ENCODE peak calls at places on chromosomes 6 and 20, in six cellular contexts. N, M, O, K, U and V are unnamed samples.

GRCh38 chr6:166173292-166173951 is 5.8 kb upstream of the TBXT start:
- DNase-seq in O (peak), N (peak), M (no peak), K (no peak), U (no peak), V (no peak)

GRCh38 chr20:50387996-50388332 is 122.2 kb upstream of the PTPN1 start:
- DNase-seq in K (no peak), M (no peak), U (no peak), N (no peak), O (no peak), V (no peak)

GRCh38 chr6:44268095-44268628 is 2.1 kb upstream of the TMEM151B start:
- DNase-seq in O (peak), K (no peak), N (peak), M (no peak), U (peak), V (no peak)

GRCh38 chr20:51396365-51396909 is 146.1 kb downstream of the NFATC2 start:
- DNase-seq in U (no peak), K (no peak), N (no peak), O (no peak), M (no peak), V (no peak)

GRCh38 chr6:35724059-35724458 is 12.8 kb upstream of the ARMC12 start:
- DNase-seq in M (no peak), U (no peak), K (no peak), N (no peak), O (no peak), V (no peak)

GRCh38 chr20:19815553-19815991 is 57.5 kb downstream of the RIN2 start:
- DNase-seq in K (no peak), U (no peak), M (peak), N (peak), O (peak), V (no peak)

GRCh38 chr6:137058037-137058436 is 13.3 kb upstream of the IL20RA start:
- DNase-seq in O (no peak), M (no peak), N (no peak), K (no peak), U (no peak), V (no peak)

GRCh38 chr20:41830702-41831101 is 212.5 kb upstream of the CHD6 start:
- DNase-seq in K (no peak), M (no peak), N (no peak), O (no peak), U (no peak), V (no peak)

GRCh38 chr6:134464690-134465411 is 146.9 kb upstream of the SGK1 start:
- DNase-seq in U (no peak), M (peak), K (no peak), O (peak), N (peak), V (no peak)

GRCh38 chr20:7924692-7925091 is 15.6 kb downstream of the HAO1 start:
- DNase-seq in N (peak), U (no peak), O (peak), M (peak), K (no peak), V (no peak)

GRCh38 chr20:58776109-58776508 is 74.6 kb downstream of the GNAS-AS1 start:
- DNase-seq in N (no peak), U (no peak), M (no peak), O (no peak), K (no peak), V (no peak)

GRCh38 chr6:162541019-162541601 is 186.5 kb downstream of the PRKN start:
- DNase-seq in K (no peak), U (no peak), O (no peak), M (no peak), N (no peak), V (no peak)

GRCh38 chr6:127914240-127914639 is 13.4 kb upstream of the THEMIS start:
- DNase-seq in N (no peak), M (no peak), O (no peak), K (no peak), U (no peak), V (no peak)

GRCh38 chr20:21372016-21372415 is 25.3 kb downstream of the NKX2-4 start:
- DNase-seq in N (no peak), O (no peak), K (no peak), M (no peak), U (no peak), V (no peak)

GRCh38 chr20:49501917-49502316 is 19.4 kb upstream of the KCNB1 start:
- DNase-seq in O (peak), K (no peak), M (peak), N (peak), U (no peak), V (no peak)

GRCh38 chr20:58111340-58112016 is 117.0 kb downstream of the ANKRD60 start:
- DNase-seq in K (no peak), M (peak), O (no peak), U (no peak), N (no peak), V (no peak)

GRCh38 chr6:110255356-110255755 is 75.1 kb downstream of the CDC40 start:
- DNase-seq in U (no peak), N (peak), M (peak), K (no peak), O (peak), V (no peak)

GRCh38 chr6:127348046-127348661 is 4.7 kb upstream of the ECHDC1 start:
- DNase-seq in O (no peak), U (no peak), K (no peak), N (no peak), M (no peak), V (no peak)

GRCh38 chr6:152378154-152378553 is 259.0 kb downstream of the SYNE1 start:
- DNase-seq in M (peak), O (no peak), K (no peak), N (peak), U (no peak), V (no peak)

GRCh38 chr6:90485615-90486277 is 101.1 kb downstream of the MAP3K7 start:
- DNase-seq in U (no peak), K (no peak), O (no peak), M (no peak), N (no peak), V (no peak)

GRCh38 chr20:22700387-22700786 is 116.0 kb upstream of the FOXA2 start:
- DNase-seq in O (no peak), U (no peak), K (no peak), M (peak), N (peak), V (no peak)

GRCh38 chr6:52507557-52508260 is 69.2 kb downstream of the TRAM2 start:
- DNase-seq in U (no peak), M (peak), N (peak), K (no peak), O (no peak), V (no peak)

GRCh38 chr20:24718696-24719095 is 230.4 kb upstream of the CST7 start:
- DNase-seq in O (no peak), M (no peak), N (no peak), K (no peak), U (no peak), V (no peak)